ENCODE peak calls at places on chromosomes 7 and 10, in eight cellular contexts. V is stimulated activated CD8-positive, alpha-beta memory T cell treated with anti-CD3 and anti-CD28 coated beads, Interleukin-7, amount 100 ng/mL, for 1 hour; B is sciatic nerve; L is NCI-H1694 treated with DMSO at 0.1 percent for 48 hours; U is activated CD8-positive, alpha-beta memory T cell treated with anti-CD3 and anti-CD28 coated beads, Interleukin-2, amount 10 ng/mL, durations not matched to agents 7 days and 5 days; T is activated CD8-positive, alpha-beta T cell treated with anti-CD3 and anti-CD28 coated beads for 36 hours; N is Right ventricle myocardium superior; I is activated naive CD4-positive, alpha-beta T cell treated with anti-CD3 and anti-CD28 coated beads, Interleukin-2, amount 10 ng/mL, durations not matched to agents 7 days and 5 days. O is an unnamed sample.

GRCh38 chr7:105127179-105127578 is 113.2 kb downstream of the KMT2E start:
- DNase-seq in U (no peak), N (no peak), V (no peak), I (no peak), T (peak; percentile 52), L (no peak), B (no peak), O (no peak)

GRCh38 chr7:90520484-90520883 is 51.0 kb downstream of the PTTG1IP2 start:
- DNase-seq in L (no peak), U (no peak), T (no peak), N (no peak), B (no peak), V (no peak), I (no peak), O (no peak)

GRCh38 chr10:117980755-117981525 is 65.8 kb downstream of the RAB11FIP2 start:
- DNase-seq in U (no peak), V (no peak), B (no peak), L (no peak), N (no peak), I (no peak), T (no peak), O (no peak)

GRCh38 chr10:125694874-125695273 is 11.9 kb upstream of the TEX36 start:
- DNase-seq in U (no peak), N (no peak), B (no peak), I (no peak), V (no peak), T (no peak), L (no peak), O (no peak)

GRCh38 chr7:5296627-5297226 is 14.0 kb downstream of the SLC29A4 start:
- DNase-seq in I (peak; percentile 83), L (no peak), N (no peak), T (peak; percentile 83), B (no peak), V (peak; percentile 24), U (peak; percentile 81), O (no peak)

GRCh38 chr10:95516774-95517373 is 44.3 kb downstream of the SORBS1 start:
- DNase-seq in B (no peak), N (no peak), L (no peak), U (no peak), T (no peak), V (no peak), I (no peak), O (no peak)

GRCh38 chr10:31521432-31521831 is 202.4 kb downstream of the ZEB1 start:
- DNase-seq in B (no peak), U (no peak), N (no peak), L (no peak), T (no peak), V (no peak), I (no peak), O (no peak)

GRCh38 chr10:30176182-30176581 is 116.8 kb upstream of the JCAD start:
- DNase-seq in U (no peak), L (no peak), B (no peak), I (no peak), V (no peak), N (no peak), T (no peak), O (no peak)

GRCh38 chr7:138975343-138976104 is 5.7 kb downstream of the KIAA1549 start:
- DNase-seq in L (peak; percentile 82), U (no peak), B (no peak), N (no peak), T (no peak), I (no peak), V (no peak), O (no peak)

GRCh38 chr7:137996386-137996851 is 5.5 kb downstream of the CREB3L2 start:
- DNase-seq in B (peak; percentile 79), U (no peak), I (no peak), T (no peak), V (no peak), N (peak; percentile 73), L (no peak), O (no peak)

GRCh38 chr10:12443026-12443425 is 93.7 kb downstream of the CAMK1D start:
- DNase-seq in N (no peak), B (no peak), T (no peak), U (no peak), V (no peak), I (no peak), L (no peak), O (no peak)

GRCh38 chr7:2477447-2478386 is 1.5 kb upstream of the GRIFIN start:
- DNase-seq in T (peak; percentile 82), N (peak; percentile 81), L (peak; percentile 33), I (peak; percentile 79), V (peak; percentile 21), U (peak; percentile 85), B (peak; percentile 78), O (peak; percentile 77)

O was measured in left colon.